ENCODE peak calls at places on chromosomes 4 and X, in eight cellular contexts. R is iPS DF 6.9, K is IMR-90, Z is heart left ventricle, M is aorta, A is NT2/D1, V is Panc1, T is neural progenitor cell. E is an unnamed sample.

GRCh38 chr4:41209187-41209586 is 5.2 kb downstream of the APBB2 start:
- DNase-seq in R (no peak), K (no peak), Z (no peak), M (no peak), A (no peak), V (no peak), T (no peak), E (no peak)

GRCh38 chrX:45435481-45435880 is 234.8 kb upstream of the DIPK2B start:
- DNase-seq in R (no peak), K (no peak), Z (no peak), M (no peak), A (no peak), V (no peak), T (no peak), E (no peak)

GRCh38 chrX:105821471-105822081 is 763 bp upstream of the NRK start:
- DNase-seq in R (no peak), K (peak; percentile 45), Z (no peak), M (no peak), A (peak; percentile 61), V (no peak), T (peak; percentile 42), E (no peak)

GRCh38 chr4:15420642-15421041 is 7.2 kb upstream of the C1QTNF7 start:
- DNase-seq in R (no peak), K (peak; percentile 85), Z (no peak), M (no peak), A (peak; percentile 84), V (no peak), T (no peak), E (no peak)

GRCh38 chr4:53563824-53564223 is 27.5 kb downstream of the LNX1 start:
- DNase-seq in R (no peak), K (peak; percentile 89), Z (no peak), M (no peak), A (no peak), V (no peak), T (no peak), E (no peak)

GRCh38 chr4:147118523-147118922 is 172.9 kb upstream of the TTC29 start:
- DNase-seq in R (no peak), K (peak; percentile 75), Z (no peak), M (no peak), A (no peak), V (no peak), T (no peak), E (no peak)

GRCh38 chr4:7620086-7620813 is 185.5 kb upstream of the PSAPL1 start:
- DNase-seq in R (no peak), K (no peak), Z (no peak), M (no peak), A (no peak), V (no peak), T (no peak), E (no peak)

GRCh38 chrX:9905721-9906120 is 61.4 kb upstream of the CLDN34 start:
- DNase-seq in R (no peak), K (no peak), Z (no peak), M (no peak), A (no peak), V (no peak), T (no peak), E (no peak)

GRCh38 chr4:151359576-151359975 is 34.2 kb upstream of the SH3D19 start:
- DNase-seq in R (no peak), K (no peak), Z (no peak), M (no peak), A (no peak), V (no peak), T (no peak), E (no peak)

GRCh38 chr4:144174401-144175067 is 34.0 kb upstream of the GYPA start:
- DNase-seq in R (no peak), K (peak; percentile 59), Z (no peak), M (no peak), A (peak; percentile 33), V (peak; percentile 24), T (peak; percentile 67), E (no peak)

GRCh38 chr4:98631506-98631905 is 26.9 kb downstream of the TSPAN5 start:
- DNase-seq in R (no peak), K (no peak), Z (no peak), M (no peak), A (no peak), V (no peak), T (no peak), E (no peak)

GRCh38 chrX:100654256-100654655 is 10.3 kb downstream of the SRPX2 start:
- DNase-seq in R (no peak), K (peak; percentile 32), Z (no peak), M (no peak), A (no peak), V (no peak), T (peak; percentile 9), E (no peak)

GRCh38 chr4:87985097-87985886 is 9.8 kb downstream of the SPP1 start:
- DNase-seq in R (no peak), K (peak; percentile 35), Z (peak; percentile 44), M (no peak), A (no peak), V (peak; percentile 33), T (peak; percentile 70), E (peak; percentile 43)

GRCh38 chrX:119853449-119853848 is 686 bp upstream of the UPF3B start:
- DNase-seq in R (no peak), K (no peak), Z (no peak), M (no peak), A (no peak), V (no peak), T (peak; percentile 5), E (no peak)
- H3K4me3 ChIP-seq in R (no peak overlapping the region), K (peak overlapping the region; percentile 59), Z (peak overlapping the region; percentile 93), M (no peak overlapping the region), A (peak overlapping the region; percentile 21), V (peak overlapping the region; percentile 100), T (peak overlapping the region; percentile 85), E (no peak overlapping the region)

DNA sequence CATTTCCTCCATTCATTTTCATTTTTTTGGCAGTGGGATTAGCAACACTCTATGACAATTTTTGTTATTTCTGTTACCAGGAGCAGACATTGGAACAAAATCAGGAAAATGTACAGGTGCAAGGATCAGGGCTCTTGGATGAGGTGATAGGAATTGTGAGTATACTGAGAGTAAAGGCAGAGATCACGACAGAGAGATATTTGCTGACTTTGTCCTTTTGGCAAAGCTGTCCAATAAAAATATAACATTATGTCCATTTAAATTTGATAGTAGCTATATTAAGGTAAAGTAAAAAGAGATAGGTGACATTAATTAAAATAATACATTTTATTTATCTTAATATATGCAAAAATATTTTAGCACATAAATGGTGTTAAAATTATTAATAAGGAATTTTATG is 373.1 kb upstream of the GNPDA2 start:
- DNase-seq in R (no peak), K (no peak), Z (no peak), M (no peak), A (no peak), V (no peak), T (no peak), E (no peak)
- H3K4me3 ChIP-seq in R (no peak overlapping the region), K (no peak overlapping the region), Z (no peak overlapping the region), M (no peak overlapping the region), A (no peak overlapping the region), V (no peak overlapping the region), T (no peak overlapping the region), E (no peak overlapping the region)

GRCh38 chrX:47846070-47846469 is 9.4 kb downstream of the ZNF81 start:
- DNase-seq in R (no peak), K (no peak), Z (no peak), M (no peak), A (no peak), V (no peak), T (no peak), E (no peak)
- H3K4me3 ChIP-seq in R (no peak overlapping the region), K (no peak overlapping the region), Z (no peak overlapping the region), M (no peak overlapping the region), A (no peak overlapping the region), V (no peak overlapping the region), T (no peak overlapping the region), E (no peak overlapping the region)

DNA sequence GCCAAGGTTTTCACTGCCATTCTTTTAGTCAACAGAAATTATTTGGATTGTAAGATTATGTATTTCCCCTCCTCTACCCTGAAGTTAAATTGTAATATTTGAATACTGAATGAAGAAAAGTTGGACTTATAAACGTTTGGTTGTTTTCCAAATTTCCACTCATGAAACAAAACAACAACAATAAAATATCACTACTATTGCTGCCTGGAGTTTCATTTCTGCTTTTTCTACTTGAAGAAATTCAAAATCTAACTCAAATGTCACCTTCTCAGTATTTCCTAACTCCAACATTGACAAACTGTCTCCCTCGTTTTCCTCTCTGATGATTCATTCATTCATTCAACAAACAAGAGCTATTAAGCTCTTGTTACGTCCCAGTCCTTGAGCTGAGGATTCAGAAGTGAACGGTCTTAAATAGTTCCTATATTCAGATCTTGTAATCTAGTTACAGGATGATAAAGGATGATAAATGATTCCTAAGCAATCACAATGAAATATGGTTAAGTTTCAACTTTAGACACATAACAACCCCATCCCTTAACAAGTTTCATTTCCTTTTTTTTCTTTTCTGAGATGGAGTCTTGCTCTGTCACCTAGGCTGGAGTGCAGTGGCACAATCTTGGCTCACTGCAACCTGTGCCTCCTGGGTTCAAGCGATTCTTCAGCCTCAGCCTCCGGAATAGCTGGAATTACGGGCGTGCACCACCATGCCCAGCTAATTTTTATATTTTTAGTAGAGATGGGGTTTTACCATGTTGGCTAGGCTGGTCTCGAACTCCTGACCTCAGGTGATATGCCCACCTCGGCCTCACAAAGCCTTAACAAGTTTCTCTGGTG is 1.7 kb downstream of the SLC9B2 start:
- DNase-seq in R (no peak), K (peak; percentile 52), Z (no peak), M (no peak), A (no peak), V (no peak), T (no peak), E (no peak)
- H3K4me3 ChIP-seq in R (no peak overlapping the region), K (no peak overlapping the region), Z (peak overlapping the region; percentile 69), M (no peak overlapping the region), A (no peak overlapping the region), V (peak overlapping the region; percentile 74), T (peak overlapping the region; percentile 62), E (peak overlapping the region; percentile 25)

GRCh38 chr4:110518889-110519490 is 43.0 kb downstream of the ENPEP start:
- DNase-seq in R (no peak), K (peak; percentile 22), Z (no peak), M (no peak), A (no peak), V (no peak), T (peak; percentile 38), E (no peak)

GRCh38 chr4:110512901-110513300 is 36.9 kb downstream of the ENPEP start:
- DNase-seq in R (no peak), K (no peak), Z (no peak), M (no peak), A (no peak), V (no peak), T (no peak), E (no peak)

GRCh38 chr4:110516106-110516922 is 40.4 kb downstream of the ENPEP start:
- DNase-seq in R (peak; percentile 57), K (peak; percentile 51), Z (peak; percentile 52), M (peak; percentile 78), A (peak; percentile 66), V (peak; percentile 28), T (peak; percentile 73), E (peak; percentile 80)

GRCh38 chr4:110514889-110515479 is 39.0 kb downstream of the ENPEP start:
- DNase-seq in R (no peak), K (peak; percentile 30), Z (no peak), M (no peak), A (no peak), V (no peak), T (peak; percentile 37), E (no peak)

DNA sequence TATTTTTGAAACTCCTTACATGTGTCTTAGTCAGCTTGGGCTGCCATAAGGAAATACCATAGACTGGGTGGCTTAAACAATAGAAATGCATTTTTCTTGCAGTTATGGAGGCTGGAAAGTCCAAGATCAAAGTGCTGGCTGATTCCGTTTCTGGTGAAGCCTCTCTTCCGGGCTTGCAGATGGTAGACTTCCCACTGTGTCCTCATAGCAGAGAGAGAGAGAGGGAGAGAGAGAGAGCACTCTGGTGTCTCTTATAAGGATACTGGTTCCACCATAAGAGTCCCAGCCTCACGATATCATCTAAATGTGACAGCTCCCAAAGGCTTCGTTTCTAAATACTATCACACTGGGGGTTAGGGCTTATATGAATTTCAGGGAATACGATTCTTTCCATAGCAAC is 39.7 kb downstream of the ENPEP start:
- DNase-seq in R (no peak), K (no peak), Z (no peak), M (no peak), A (no peak), V (no peak), T (no peak), E (no peak)
- H3K4me3 ChIP-seq in R (no peak overlapping the region), K (no peak overlapping the region), Z (peak overlapping the region; percentile 52), M (no peak overlapping the region), A (no peak overlapping the region), V (peak overlapping the region; percentile 37), T (no peak overlapping the region), E (no peak overlapping the region)